ENCODE peak calls at places on chromosomes 13 and 19, in nine cellular contexts. One of them, this sample, is unnamed.

GRCh38 chr19:46615966-46616365 is 8.9 kb downstream of the PTGIR start:
- DNase-seq in spleen: peak; percentile 34
- DNase-seq in mesendoderm: no peak
- DNase-seq in epithelial cell of prostate: no peak
- DNase-seq in tibial nerve: no peak
- DNase-seq in lower lobe of right lung: no peak
- DNase-seq in caudate nucleus: no peak
- DNase-seq in astrocyte: no peak
- DNase-seq in IMR-90: no peak
- DNase-seq in this sample: no peak

GRCh38 chr19:45110811-45111210 is 17.8 kb downstream of the PPP1R37 start:
- DNase-seq in spleen: no peak
- DNase-seq in mesendoderm: no peak
- DNase-seq in epithelial cell of prostate: no peak
- DNase-seq in tibial nerve: no peak
- DNase-seq in lower lobe of right lung: no peak
- DNase-seq in caudate nucleus: no peak
- DNase-seq in astrocyte: no peak
- DNase-seq in IMR-90: no peak
- DNase-seq in this sample: no peak

GRCh38 chr13:41401371-41401770 is 56.0 kb upstream of the RGCC start:
- DNase-seq in spleen: no peak
- DNase-seq in mesendoderm: peak; percentile 70
- DNase-seq in epithelial cell of prostate: no peak
- DNase-seq in tibial nerve: no peak
- DNase-seq in lower lobe of right lung: no peak
- DNase-seq in caudate nucleus: no peak
- DNase-seq in astrocyte: no peak
- DNase-seq in IMR-90: no peak
- DNase-seq in this sample: no peak

GRCh38 chr19:53772943-53773342 is 51.2 kb downstream of the NLRP12 start:
- DNase-seq in spleen: no peak
- DNase-seq in mesendoderm: peak; percentile 93
- DNase-seq in epithelial cell of prostate: no peak
- DNase-seq in tibial nerve: peak; percentile 82
- DNase-seq in lower lobe of right lung: peak; percentile 24
- DNase-seq in caudate nucleus: peak; percentile 63
- DNase-seq in astrocyte: peak; percentile 40
- DNase-seq in IMR-90: peak; percentile 47
- DNase-seq in this sample: peak; percentile 26

GRCh38 chr19:16088351-16088984 is 12.2 kb downstream of the TPM4 start:
- DNase-seq in spleen: no peak
- DNase-seq in mesendoderm: no peak
- DNase-seq in epithelial cell of prostate: no peak
- DNase-seq in tibial nerve: no peak
- DNase-seq in lower lobe of right lung: peak; percentile 66
- DNase-seq in caudate nucleus: no peak
- DNase-seq in astrocyte: peak; percentile 62
- DNase-seq in IMR-90: no peak
- DNase-seq in this sample: no peak

GRCh38 chr19:33348301-33349010 is 25.1 kb upstream of the CEBPG start:
- DNase-seq in spleen: no peak
- DNase-seq in mesendoderm: no peak
- DNase-seq in epithelial cell of prostate: no peak
- DNase-seq in tibial nerve: no peak
- DNase-seq in lower lobe of right lung: no peak
- DNase-seq in caudate nucleus: no peak
- DNase-seq in astrocyte: peak; percentile 15
- DNase-seq in IMR-90: no peak
- DNase-seq in this sample: no peak

GRCh38 chr19:17751912-17752273 is 616 bp downstream of the FCHO1 start:
- DNase-seq in spleen: no peak
- DNase-seq in mesendoderm: no peak
- DNase-seq in epithelial cell of prostate: no peak
- DNase-seq in tibial nerve: no peak
- DNase-seq in lower lobe of right lung: no peak
- DNase-seq in caudate nucleus: no peak
- DNase-seq in astrocyte: no peak
- DNase-seq in IMR-90: no peak
- DNase-seq in this sample: no peak

GRCh38 chr13:103299079-103299478 is 232.9 kb upstream of the SLC10A2 start:
- DNase-seq in spleen: no peak
- DNase-seq in mesendoderm: peak; percentile 70
- DNase-seq in epithelial cell of prostate: no peak
- DNase-seq in tibial nerve: no peak
- DNase-seq in lower lobe of right lung: no peak
- DNase-seq in caudate nucleus: no peak
- DNase-seq in astrocyte: no peak
- DNase-seq in IMR-90: no peak
- DNase-seq in this sample: no peak

GRCh38 chr19:3065675-3066357 is 3.5 kb upstream of the TLE5 start:
- DNase-seq in spleen: peak; percentile 89
- DNase-seq in mesendoderm: no peak
- DNase-seq in epithelial cell of prostate: no peak
- DNase-seq in tibial nerve: no peak
- DNase-seq in lower lobe of right lung: no peak
- DNase-seq in caudate nucleus: no peak
- DNase-seq in astrocyte: no peak
- DNase-seq in IMR-90: no peak
- DNase-seq in this sample: no peak

GRCh38 chr13:92175330-92175729 is 776.9 kb downstream of the GPC5 start:
- DNase-seq in spleen: no peak
- DNase-seq in mesendoderm: peak; percentile 44
- DNase-seq in epithelial cell of prostate: no peak
- DNase-seq in tibial nerve: peak; percentile 15
- DNase-seq in lower lobe of right lung: no peak
- DNase-seq in caudate nucleus: no peak
- DNase-seq in astrocyte: peak; percentile 76
- DNase-seq in IMR-90: peak; percentile 62
- DNase-seq in this sample: no peak

GRCh38 chr13:38763446-38764381 is 76.8 kb downstream of the FREM2 start:
- DNase-seq in spleen: no peak
- DNase-seq in mesendoderm: peak; percentile 77
- DNase-seq in epithelial cell of prostate: no peak
- DNase-seq in tibial nerve: no peak
- DNase-seq in lower lobe of right lung: no peak
- DNase-seq in caudate nucleus: peak; percentile 42
- DNase-seq in astrocyte: peak; percentile 29
- DNase-seq in IMR-90: peak; percentile 33
- DNase-seq in this sample: peak; percentile 42

GRCh38 chr13:38775085-38775484 is 88.2 kb downstream of the FREM2 start:
- DNase-seq in spleen: no peak
- DNase-seq in mesendoderm: no peak
- DNase-seq in epithelial cell of prostate: no peak
- DNase-seq in tibial nerve: no peak
- DNase-seq in lower lobe of right lung: no peak
- DNase-seq in caudate nucleus: no peak
- DNase-seq in astrocyte: no peak
- DNase-seq in IMR-90: no peak
- DNase-seq in this sample: no peak

GRCh38 chr13:38767506-38768265 is 80.8 kb downstream of the FREM2 start:
- DNase-seq in spleen: no peak
- DNase-seq in mesendoderm: no peak
- DNase-seq in epithelial cell of prostate: no peak
- DNase-seq in tibial nerve: no peak
- DNase-seq in lower lobe of right lung: no peak
- DNase-seq in caudate nucleus: peak; percentile 45
- DNase-seq in astrocyte: no peak
- DNase-seq in IMR-90: no peak
- DNase-seq in this sample: no peak

GRCh38 chr13:38766799-38767198 is 79.9 kb downstream of the FREM2 start:
- DNase-seq in spleen: no peak
- DNase-seq in mesendoderm: no peak
- DNase-seq in epithelial cell of prostate: no peak
- DNase-seq in tibial nerve: no peak
- DNase-seq in lower lobe of right lung: no peak
- DNase-seq in caudate nucleus: no peak
- DNase-seq in astrocyte: no peak
- DNase-seq in IMR-90: no peak
- DNase-seq in this sample: no peak

GRCh38 chr13:38769526-38769925 is 82.6 kb downstream of the FREM2 start:
- DNase-seq in spleen: no peak
- DNase-seq in mesendoderm: no peak
- DNase-seq in epithelial cell of prostate: no peak
- DNase-seq in tibial nerve: no peak
- DNase-seq in lower lobe of right lung: no peak
- DNase-seq in caudate nucleus: no peak
- DNase-seq in astrocyte: no peak
- DNase-seq in IMR-90: no peak
- DNase-seq in this sample: no peak
- H3K27ac ChIP-seq in spleen: no peak overlapping the region
- H3K27ac ChIP-seq in mesendoderm: no peak overlapping the region
- H3K27ac ChIP-seq in epithelial cell of prostate: no peak overlapping the region
- H3K27ac ChIP-seq in tibial nerve: no peak overlapping the region
- H3K27ac ChIP-seq in lower lobe of right lung: no peak overlapping the region
- H3K27ac ChIP-seq in caudate nucleus: no peak overlapping the region
- H3K27ac ChIP-seq in astrocyte: no peak overlapping the region
- H3K27ac ChIP-seq in IMR-90: no peak overlapping the region
- H3K27ac ChIP-seq in this sample: no peak overlapping the region

GRCh38 chr19:19336597-19336996 is 16.0 kb downstream of the MAU2 start:
- DNase-seq in spleen: no peak
- DNase-seq in mesendoderm: no peak
- DNase-seq in epithelial cell of prostate: no peak
- DNase-seq in tibial nerve: no peak
- DNase-seq in lower lobe of right lung: no peak
- DNase-seq in caudate nucleus: peak; percentile 36
- DNase-seq in astrocyte: no peak
- DNase-seq in IMR-90: no peak
- DNase-seq in this sample: no peak

GRCh38 chr19:19335408-19336158 is 15.0 kb downstream of the MAU2 start:
- DNase-seq in spleen: no peak
- DNase-seq in mesendoderm: no peak
- DNase-seq in epithelial cell of prostate: no peak
- DNase-seq in tibial nerve: no peak
- DNase-seq in lower lobe of right lung: no peak
- DNase-seq in caudate nucleus: no peak
- DNase-seq in astrocyte: no peak
- DNase-seq in IMR-90: no peak
- DNase-seq in this sample: peak; percentile 62

GRCh38 chr19:19334063-19334988 is 13.7 kb downstream of the MAU2 start:
- DNase-seq in spleen: no peak
- DNase-seq in mesendoderm: no peak
- DNase-seq in epithelial cell of prostate: no peak
- DNase-seq in tibial nerve: no peak
- DNase-seq in lower lobe of right lung: no peak
- DNase-seq in caudate nucleus: no peak
- DNase-seq in astrocyte: no peak
- DNase-seq in IMR-90: no peak
- DNase-seq in this sample: no peak

GRCh38 chr19:19337120-19337519 is 16.5 kb downstream of the MAU2 start:
- DNase-seq in spleen: no peak
- DNase-seq in mesendoderm: no peak
- DNase-seq in epithelial cell of prostate: no peak
- DNase-seq in tibial nerve: no peak
- DNase-seq in lower lobe of right lung: no peak
- DNase-seq in caudate nucleus: no peak
- DNase-seq in astrocyte: no peak
- DNase-seq in IMR-90: no peak
- DNase-seq in this sample: no peak

GRCh38 chr19:19334989-19335344 is 14.3 kb downstream of the MAU2 start:
- DNase-seq in spleen: no peak
- DNase-seq in mesendoderm: no peak
- DNase-seq in epithelial cell of prostate: no peak
- DNase-seq in tibial nerve: no peak
- DNase-seq in lower lobe of right lung: no peak
- DNase-seq in caudate nucleus: no peak
- DNase-seq in astrocyte: no peak
- DNase-seq in IMR-90: no peak
- DNase-seq in this sample: no peak
- H3K27ac ChIP-seq in spleen: no peak overlapping the region
- H3K27ac ChIP-seq in mesendoderm: no peak overlapping the region
- H3K27ac ChIP-seq in epithelial cell of prostate: no peak overlapping the region
- H3K27ac ChIP-seq in tibial nerve: no peak overlapping the region
- H3K27ac ChIP-seq in lower lobe of right lung: no peak overlapping the region
- H3K27ac ChIP-seq in caudate nucleus: no peak overlapping the region
- H3K27ac ChIP-seq in astrocyte: no peak overlapping the region
- H3K27ac ChIP-seq in IMR-90: no peak overlapping the region
- H3K27ac ChIP-seq in this sample: peak overlapping the region; percentile 58

DNA sequence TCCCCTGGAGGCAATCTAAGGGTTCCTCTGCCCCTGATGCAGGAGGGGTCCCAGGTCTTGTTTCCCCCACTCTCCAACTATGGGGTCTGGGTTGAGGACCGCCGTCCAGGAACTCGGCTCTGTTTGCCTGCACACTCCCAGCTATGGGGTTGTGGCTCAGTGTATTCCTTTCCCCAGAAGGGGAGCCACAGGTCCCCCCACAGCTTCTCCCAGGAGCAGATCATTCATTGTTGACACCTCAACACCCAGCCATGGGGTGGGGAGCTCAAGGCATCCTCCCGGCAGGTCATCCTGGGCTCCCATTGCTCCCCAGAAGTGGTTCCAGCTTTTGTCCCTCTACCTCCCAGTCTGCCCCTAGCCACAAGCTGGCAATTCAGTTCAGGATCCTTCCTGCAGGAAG is 975 bp downstream of the ZNF358 start:
- DNase-seq in spleen: no peak
- DNase-seq in mesendoderm: no peak
- DNase-seq in epithelial cell of prostate: no peak
- DNase-seq in tibial nerve: no peak
- DNase-seq in lower lobe of right lung: no peak
- DNase-seq in caudate nucleus: no peak
- DNase-seq in astrocyte: no peak
- DNase-seq in IMR-90: no peak
- DNase-seq in this sample: no peak
- H3K27ac ChIP-seq in spleen: peak overlapping the region; percentile 61
- H3K27ac ChIP-seq in mesendoderm: no peak overlapping the region
- H3K27ac ChIP-seq in epithelial cell of prostate: no peak overlapping the region
- H3K27ac ChIP-seq in tibial nerve: peak overlapping the region; percentile 82
- H3K27ac ChIP-seq in lower lobe of right lung: peak overlapping the region; percentile 86
- H3K27ac ChIP-seq in caudate nucleus: peak overlapping the region; percentile 91
- H3K27ac ChIP-seq in astrocyte: no peak overlapping the region
- H3K27ac ChIP-seq in IMR-90: peak overlapping the region; percentile 80
- H3K27ac ChIP-seq in this sample: peak overlapping the region; percentile 78

GRCh38 chr19:55384576-55385235 is 614 bp upstream of the TMEM238 start:
- DNase-seq in spleen: peak; percentile 86
- DNase-seq in mesendoderm: no peak
- DNase-seq in epithelial cell of prostate: no peak
- DNase-seq in tibial nerve: peak; percentile 14
- DNase-seq in lower lobe of right lung: peak; percentile 66
- DNase-seq in caudate nucleus: peak; percentile 34
- DNase-seq in astrocyte: no peak
- DNase-seq in IMR-90: no peak
- DNase-seq in this sample: no peak

GRCh38 chr19:55385236-55385748 is 440 bp upstream of the RPL28 start:
- DNase-seq in spleen: peak; percentile 96
- DNase-seq in mesendoderm: peak; percentile 98
- DNase-seq in epithelial cell of prostate: peak; percentile 74
- DNase-seq in tibial nerve: peak; percentile 99
- DNase-seq in lower lobe of right lung: peak; percentile 96
- DNase-seq in caudate nucleus: peak; percentile 96
- DNase-seq in astrocyte: peak; percentile 86
- DNase-seq in IMR-90: peak; percentile 94
- DNase-seq in this sample: peak; percentile 89

GRCh38 chr19:55382522-55383054 is 1.5 kb downstream of the TMEM238 start:
- DNase-seq in spleen: no peak
- DNase-seq in mesendoderm: no peak
- DNase-seq in epithelial cell of prostate: no peak
- DNase-seq in tibial nerve: no peak
- DNase-seq in lower lobe of right lung: no peak
- DNase-seq in caudate nucleus: no peak
- DNase-seq in astrocyte: no peak
- DNase-seq in IMR-90: no peak
- DNase-seq in this sample: no peak

GRCh38 chr19:55383279-55383788 is 758 bp downstream of the TMEM238 start:
- DNase-seq in spleen: peak; percentile 80
- DNase-seq in mesendoderm: no peak
- DNase-seq in epithelial cell of prostate: no peak
- DNase-seq in tibial nerve: no peak
- DNase-seq in lower lobe of right lung: no peak
- DNase-seq in caudate nucleus: no peak
- DNase-seq in astrocyte: no peak
- DNase-seq in IMR-90: no peak
- DNase-seq in this sample: no peak

GRCh38 chr19:55383789-55384575 is at the start of gene TMEM238:
- DNase-seq in spleen: peak; percentile 91
- DNase-seq in mesendoderm: peak; percentile 78
- DNase-seq in epithelial cell of prostate: peak; percentile 48
- DNase-seq in tibial nerve: no peak
- DNase-seq in lower lobe of right lung: peak; percentile 80
- DNase-seq in caudate nucleus: peak; percentile 13
- DNase-seq in astrocyte: peak; percentile 56
- DNase-seq in IMR-90: peak; percentile 70
- DNase-seq in this sample: no peak
- H3K27ac ChIP-seq in spleen: peak within 1 kb of the TSS; percentile 95
- H3K27ac ChIP-seq in mesendoderm: peak within 1 kb of the TSS; percentile 71
- H3K27ac ChIP-seq in epithelial cell of prostate: peak within 1 kb of the TSS; percentile 93
- H3K27ac ChIP-seq in tibial nerve: peak within 1 kb of the TSS; percentile 97
- H3K27ac ChIP-seq in lower lobe of right lung: peak within 1 kb of the TSS; percentile 94
- H3K27ac ChIP-seq in caudate nucleus: peak within 1 kb of the TSS; percentile 99
- H3K27ac ChIP-seq in astrocyte: peak within 1 kb of the TSS; percentile 93
- H3K27ac ChIP-seq in IMR-90: peak within 1 kb of the TSS; percentile 84
- H3K27ac ChIP-seq in this sample: peak within 1 kb of the TSS; percentile 98